ENCODE peak calls at places on chromosomes 3 and 15, in nine cellular contexts. Q is HFFc6, L is mesothelial cell of epicardium, F is heart left ventricle, H is Calu3, N is K562, C is GM12865, D is AG09309, V is heart right ventricle. A is an unnamed sample.

GRCh38 chr3:11385329-11385728 is 113.1 kb downstream of the ATG7 start:
- DNase-seq in Q (peak), L (no peak), F (no peak), H (no peak), N (no peak), C (no peak), D (no peak), V (no peak), A (no peak)

GRCh38 chr3:65193531-65193930 is 505.7 kb upstream of the ADAMTS9 start:
- DNase-seq in Q (no peak), L (no peak), F (no peak), H (no peak), N (peak), C (no peak), D (no peak), V (no peak), A (no peak)

GRCh38 chr3:42804831-42805821 is 836 bp upstream of the HIGD1A start:
- DNase-seq in Q (no peak), L (no peak), F (peak), H (peak), N (peak), C (no peak), D (no peak), V (peak), A (no peak)

GRCh38 chr15:72902929-72903260 is 119.3 kb upstream of the ADPGK start:
- DNase-seq in Q (no peak), L (no peak), F (no peak), H (no peak), N (no peak), C (no peak), D (no peak), V (no peak), A (no peak)

GRCh38 chr3:96483781-96484180 is 330.6 kb upstream of the EPHA6 start:
- DNase-seq in Q (no peak), L (no peak), F (no peak), H (no peak), N (no peak), C (no peak), D (no peak), V (no peak), A (no peak)

GRCh38 chr3:37622999-37623883 is 238.4 kb upstream of the CTDSPL start:
- DNase-seq in Q (no peak), L (no peak), F (no peak), H (no peak), N (no peak), C (peak), D (no peak), V (no peak), A (no peak)

GRCh38 chr3:116007000-116007399 is 383.7 kb downstream of the GAP43 start:
- DNase-seq in Q (no peak), L (no peak), F (no peak), H (no peak), N (no peak), C (no peak), D (no peak), V (no peak), A (no peak)

GRCh38 chr15:31526916-31527690 is 200.5 kb downstream of the KLF13 start:
- DNase-seq in Q (no peak), L (no peak), F (no peak), H (no peak), N (no peak), C (no peak), D (no peak), V (no peak), A (no peak)

GRCh38 chr15:48499978-48500377 is 145.5 kb downstream of the FBN1 start:
- DNase-seq in Q (no peak), L (no peak), F (no peak), H (no peak), N (no peak), C (no peak), D (no peak), V (no peak), A (no peak)
- TF ChIP-seq CTCF in Q (no peak), L (no peak), F (no peak), H (no peak), N (no peak), C (no peak), D (no peak), V (no peak), A (no peak)

GRCh38 chr15:75532413-75533250 is 46.5 kb downstream of the PTPN9 start:
- DNase-seq in Q (peak), L (no peak), F (peak), H (peak), N (peak), C (peak), D (no peak), V (peak), A (no peak)
- TF ChIP-seq CTCF in Q (peak), L (peak), F (peak), H (peak), N (peak), C (peak), D (peak), V (peak), A (no peak)

DNA sequence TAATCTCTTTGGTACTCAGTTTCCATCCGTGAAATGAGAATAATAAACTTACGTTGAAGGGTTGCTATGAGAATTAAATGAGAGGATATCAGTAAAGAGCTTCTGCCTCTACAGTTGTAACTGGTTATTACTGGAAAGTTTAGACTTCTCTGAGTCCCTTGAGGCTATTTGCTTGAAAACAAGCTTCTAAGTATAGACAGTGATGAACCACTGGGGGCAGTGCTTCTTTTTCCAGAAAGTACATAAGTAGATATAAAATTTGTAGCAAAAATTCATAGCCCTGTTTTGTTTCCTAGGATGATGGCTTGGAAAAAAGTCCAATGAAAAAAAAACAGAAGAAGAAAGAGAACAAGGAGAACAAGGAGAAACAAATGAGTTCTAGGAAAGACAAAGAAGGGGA is 87.1 kb downstream of the RGMA start:
- DNase-seq in Q (peak), L (no peak), F (no peak), H (no peak), N (no peak), C (no peak), D (no peak), V (no peak), A (no peak)
- TF ChIP-seq CTCF in Q (peak), L (no peak), F (peak), H (no peak), N (no peak), C (peak), D (no peak), V (no peak), A (no peak)

DNA sequence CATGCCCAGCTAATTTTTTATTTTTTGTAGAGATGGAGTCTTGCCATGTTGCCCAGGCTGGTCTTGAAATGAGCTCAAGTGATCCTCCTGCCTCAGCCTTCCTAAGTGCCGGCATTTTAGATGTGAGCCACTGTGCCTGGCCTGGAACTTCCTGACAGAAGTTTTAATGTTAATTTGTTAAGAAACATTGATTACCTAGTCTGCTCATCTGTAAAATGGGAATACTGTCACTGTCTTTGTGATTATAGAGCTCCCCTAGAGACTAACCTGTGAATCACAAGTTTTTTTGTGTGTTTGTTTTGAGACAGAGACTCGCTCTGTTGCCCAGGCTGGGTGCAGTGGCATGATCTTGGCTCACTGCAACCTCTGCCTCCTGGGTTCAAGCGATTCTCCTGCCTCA is 4.3 kb upstream of the EIF3J start:
- DNase-seq in Q (no peak), L (no peak), F (no peak), H (no peak), N (no peak), C (peak), D (no peak), V (no peak), A (no peak)
- TF ChIP-seq CTCF in Q (peak), L (no peak), F (no peak), H (no peak), N (peak), C (peak), D (no peak), V (no peak), A (no peak)

DNA sequence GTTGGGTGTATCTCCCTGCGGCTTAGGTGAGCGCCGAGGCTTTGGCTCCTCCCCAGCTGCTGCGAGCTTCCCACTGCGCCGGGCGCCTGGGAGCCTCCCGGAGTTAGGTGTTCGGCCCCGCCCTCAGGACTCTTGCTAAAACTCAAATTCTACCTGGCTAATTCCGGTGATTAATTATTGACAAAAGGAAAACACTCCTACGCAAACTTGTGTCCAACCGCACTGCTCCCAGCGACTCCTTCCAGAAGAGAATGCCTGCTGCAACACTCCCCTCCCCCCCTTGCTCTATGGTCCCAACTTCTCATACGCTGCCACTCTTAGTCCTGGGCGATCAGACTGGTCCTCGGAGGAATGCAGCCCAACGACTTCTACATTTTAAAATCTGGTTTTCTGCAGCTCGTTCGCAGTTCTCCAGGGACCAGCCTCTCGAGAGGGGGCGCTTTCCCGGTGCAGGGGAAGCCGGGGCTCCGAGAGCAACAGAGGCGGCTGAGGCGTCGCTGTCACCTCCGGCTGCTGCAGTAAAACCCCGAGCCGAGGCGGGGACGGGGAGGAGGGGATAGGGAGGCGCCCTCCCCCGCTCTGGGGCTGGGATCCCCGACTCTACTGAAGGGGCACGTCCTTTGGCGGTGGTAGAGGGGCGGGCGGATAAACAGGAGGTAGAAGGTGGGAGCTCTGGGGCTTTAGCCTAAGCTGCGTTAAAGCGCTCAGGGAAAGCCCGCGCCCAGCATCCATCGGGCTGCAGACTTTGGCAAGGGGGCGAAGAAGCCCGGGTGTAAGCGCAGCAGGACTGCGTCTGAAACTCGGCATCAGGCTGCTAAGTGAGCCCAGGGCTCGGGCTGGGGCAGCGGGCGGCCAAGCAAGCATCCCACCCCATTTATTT is at the start of gene SPTSSB:
- DNase-seq in Q (no peak), L (peak), F (peak), H (peak), N (no peak), C (peak), D (no peak), V (peak), A (peak)
- TF ChIP-seq CTCF in Q (no peak), L (no peak), F (no peak), H (peak), N (no peak), C (peak), D (peak), V (no peak), A (no peak)

DNA sequence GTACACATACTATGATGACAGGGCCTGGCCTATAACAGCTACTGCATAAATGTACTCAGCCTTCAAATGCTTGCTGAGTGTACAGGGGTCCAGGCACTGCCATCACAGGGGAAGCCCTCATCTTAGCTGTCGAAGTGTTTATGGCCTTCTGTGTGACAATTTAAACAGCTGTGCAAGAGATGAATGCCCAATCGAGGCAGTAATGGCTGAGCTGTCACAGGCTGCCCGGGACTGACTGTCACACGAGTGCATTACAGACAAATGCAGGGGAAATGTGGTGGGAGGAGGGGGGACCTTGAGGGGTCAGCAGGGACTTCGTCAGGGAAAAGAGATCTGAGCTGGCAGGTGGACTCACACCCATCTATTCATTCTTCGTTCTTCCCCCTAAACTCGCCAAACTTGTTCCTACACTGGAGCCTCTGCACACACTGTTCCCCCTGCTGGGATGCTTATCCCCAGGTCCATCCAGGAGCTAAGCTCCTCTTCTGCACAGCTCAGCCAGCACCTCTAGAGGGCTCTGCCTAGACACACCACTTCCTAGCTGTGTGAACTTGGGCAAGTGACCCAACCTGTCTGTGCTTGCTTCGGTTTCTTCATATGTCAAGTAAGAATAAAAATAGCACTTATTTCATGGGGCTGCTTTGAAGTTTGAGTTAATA is 156.2 kb upstream of the IQSEC1 start:
- DNase-seq in Q (peak), L (no peak), F (peak), H (peak), N (peak), C (peak), D (no peak), V (no peak), A (no peak)
- TF ChIP-seq CTCF in Q (peak), L (no peak), F (peak), H (no peak), N (peak), C (peak), D (peak), V (no peak), A (no peak)

DNA sequence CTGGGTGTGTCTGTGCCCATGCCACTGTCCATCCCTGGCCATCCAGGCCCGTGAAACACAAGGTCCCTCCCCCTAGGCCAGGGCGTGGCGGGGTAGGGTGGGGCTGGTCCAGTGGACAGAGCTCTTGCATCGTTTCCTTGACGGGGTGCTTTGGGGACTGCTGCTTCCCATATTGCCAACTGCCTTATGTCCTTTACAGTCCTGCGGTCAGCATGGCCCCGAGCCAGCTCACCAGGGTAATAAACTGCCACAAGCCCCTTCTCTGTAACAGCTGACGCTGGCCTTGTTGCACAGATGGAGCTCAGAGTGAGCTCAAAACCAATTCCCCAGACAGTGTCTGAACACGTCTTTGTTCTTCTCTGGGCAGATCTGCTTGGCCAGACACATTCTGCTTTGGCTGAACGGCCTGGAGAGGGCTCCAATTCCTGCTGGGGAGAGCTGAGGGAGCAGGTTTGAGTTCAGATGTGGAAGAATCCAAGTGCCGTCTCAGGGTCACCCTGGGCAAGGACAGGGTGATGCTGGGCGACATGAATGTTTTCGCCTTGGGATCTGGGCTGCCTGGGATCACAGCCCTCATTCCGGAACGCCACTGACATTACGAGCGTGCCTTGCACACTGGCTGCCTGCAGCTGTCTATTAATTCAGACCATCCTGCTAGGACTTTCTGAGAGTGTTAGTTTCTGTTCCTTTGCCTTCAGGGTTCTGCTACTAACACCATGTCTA is 51.5 kb downstream of the RGMA start:
- DNase-seq in Q (no peak), L (no peak), F (peak), H (no peak), N (peak), C (no peak), D (no peak), V (peak), A (no peak)
- TF ChIP-seq CTCF in Q (no peak), L (no peak), F (peak), H (no peak), N (no peak), C (no peak), D (peak), V (peak), A (no peak)

DNA sequence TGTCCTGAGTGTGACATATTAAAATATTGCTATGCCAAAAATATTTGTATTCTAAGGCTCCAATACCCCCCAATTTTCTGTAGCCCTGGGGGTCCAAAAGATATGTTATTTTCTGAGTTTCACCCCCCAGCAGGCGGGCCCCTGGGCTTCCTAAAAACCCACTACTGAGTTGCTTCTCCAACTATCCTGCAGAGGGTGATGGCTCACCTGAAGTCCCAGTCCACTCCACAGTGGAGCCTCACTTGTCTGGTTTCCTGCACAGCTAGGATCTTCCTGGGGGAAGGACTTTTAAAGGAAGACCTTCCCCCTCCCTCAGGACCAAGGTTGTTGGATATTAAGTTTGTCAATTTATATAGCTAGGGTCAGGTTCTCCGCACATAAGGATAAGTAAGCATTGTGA is 1181.4 kb downstream of the ROBO2 start:
- DNase-seq in Q (no peak), L (no peak), F (no peak), H (peak), N (no peak), C (no peak), D (no peak), V (no peak), A (no peak)
- TF ChIP-seq CTCF in Q (peak), L (no peak), F (no peak), H (no peak), N (no peak), C (no peak), D (peak), V (no peak), A (no peak)

DNA sequence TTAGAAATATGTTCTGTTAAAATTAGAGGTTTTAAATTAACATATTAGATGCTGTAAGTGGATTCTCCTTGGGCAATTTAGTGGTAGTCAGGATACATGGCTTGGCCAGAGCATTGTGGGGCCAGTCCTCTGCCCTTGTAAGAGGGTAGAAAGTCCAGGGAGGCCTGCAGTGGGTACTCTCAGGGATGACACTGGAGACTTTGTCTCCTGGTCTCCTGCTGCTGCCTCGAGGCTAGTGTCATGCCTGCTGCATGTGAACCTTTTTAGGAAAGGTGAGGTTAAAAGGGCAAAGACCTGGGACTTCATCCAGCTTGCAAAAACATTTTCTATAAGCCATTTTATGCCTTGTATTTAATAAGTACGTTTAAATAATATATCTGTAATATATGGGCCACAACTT is 96.8 kb upstream of the PROK2 start:
- DNase-seq in Q (no peak), L (no peak), F (no peak), H (no peak), N (no peak), C (no peak), D (no peak), V (no peak), A (peak)
- TF ChIP-seq CTCF in Q (no peak), L (no peak), F (no peak), H (no peak), N (no peak), C (no peak), D (no peak), V (no peak), A (no peak)